ENCODE peak calls at places on chromosomes 16 and 17, in four cellular contexts. One of them, this sample, is unnamed.

GRCh38 chr17:78474631-78475146 is 96.2 kb downstream of the PGS1 start:
- DNase-seq in ascending aorta: no peak
- DNase-seq in HCT116: no peak
- DNase-seq in Peyer's patch: peak
- DNase-seq in this sample: no peak

GRCh38 chr17:36524428-36524876 is 10.2 kb downstream of the MYO19 start:
- DNase-seq in ascending aorta: no peak
- DNase-seq in HCT116: no peak
- DNase-seq in Peyer's patch: no peak
- DNase-seq in this sample: no peak

GRCh38 chr16:9364721-9365693 is 273.6 kb downstream of the HAPSTR1 start:
- DNase-seq in ascending aorta: peak
- DNase-seq in HCT116: no peak
- DNase-seq in Peyer's patch: peak
- DNase-seq in this sample: peak

GRCh38 chr17:73348018-73348823 is 36.4 kb upstream of the CDC42EP4 start:
- DNase-seq in ascending aorta: no peak
- DNase-seq in HCT116: no peak
- DNase-seq in Peyer's patch: no peak
- DNase-seq in this sample: no peak

GRCh38 chr17:60393840-60394529 is 2.1 kb upstream of the USP32 start:
- DNase-seq in ascending aorta: no peak
- DNase-seq in HCT116: no peak
- DNase-seq in Peyer's patch: no peak
- DNase-seq in this sample: no peak

GRCh38 chr16:24463196-24463945 is 76.0 kb upstream of the RBBP6 start:
- DNase-seq in ascending aorta: no peak
- DNase-seq in HCT116: no peak
- DNase-seq in Peyer's patch: no peak
- DNase-seq in this sample: no peak

GRCh38 chr17:527247-527646 is 174.6 kb upstream of the RPH3AL start:
- DNase-seq in ascending aorta: no peak
- DNase-seq in HCT116: no peak
- DNase-seq in Peyer's patch: no peak
- DNase-seq in this sample: no peak

GRCh38 chr17:79205688-79206205 is 131.1 kb downstream of the ENGASE start:
- DNase-seq in ascending aorta: no peak
- DNase-seq in HCT116: no peak
- DNase-seq in Peyer's patch: no peak
- DNase-seq in this sample: no peak

GRCh38 chr16:21302898-21303528 is 24.9 kb upstream of the CRYM start:
- DNase-seq in ascending aorta: no peak
- DNase-seq in HCT116: peak
- DNase-seq in Peyer's patch: peak
- DNase-seq in this sample: no peak

GRCh38 chr17:4968166-4968915 is 724 bp upstream of the SPAG7 start:
- DNase-seq in ascending aorta: no peak
- DNase-seq in HCT116: no peak
- DNase-seq in Peyer's patch: no peak
- DNase-seq in this sample: peak

GRCh38 chr16:4936991-4937781 is at the start of gene PPL:
- DNase-seq in ascending aorta: no peak
- DNase-seq in HCT116: peak
- DNase-seq in Peyer's patch: peak
- DNase-seq in this sample: peak

GRCh38 chr16:3349175-3349574 is 6.5 kb upstream of the OR2C1 start:
- DNase-seq in ascending aorta: no peak
- DNase-seq in HCT116: no peak
- DNase-seq in Peyer's patch: no peak
- DNase-seq in this sample: no peak

GRCh38 chr17:65093930-65094329 is 37.4 kb upstream of the GNA13 start:
- DNase-seq in ascending aorta: no peak
- DNase-seq in HCT116: no peak
- DNase-seq in Peyer's patch: no peak
- DNase-seq in this sample: no peak

GRCh38 chr16:74724820-74725549 is 24.3 kb upstream of the MLKL start:
- DNase-seq in ascending aorta: no peak
- DNase-seq in HCT116: no peak
- DNase-seq in Peyer's patch: peak
- DNase-seq in this sample: no peak

GRCh38 chr17:42131971-42132370 is 9.4 kb downstream of the HSPB9 start:
- DNase-seq in ascending aorta: no peak
- DNase-seq in HCT116: no peak
- DNase-seq in Peyer's patch: no peak
- DNase-seq in this sample: no peak

GRCh38 chr16:24151482-24151939 is 104.6 kb upstream of the CACNG3 start:
- DNase-seq in ascending aorta: no peak
- DNase-seq in HCT116: no peak
- DNase-seq in Peyer's patch: no peak
- DNase-seq in this sample: no peak

GRCh38 chr16:50245417-50246298 is 20.7 kb upstream of the ADCY7 start:
- DNase-seq in ascending aorta: no peak
- DNase-seq in HCT116: peak
- DNase-seq in Peyer's patch: peak
- DNase-seq in this sample: no peak

GRCh38 chr16:10601444-10602401 is 21.3 kb upstream of the EMP2 start:
- DNase-seq in ascending aorta: no peak
- DNase-seq in HCT116: no peak
- DNase-seq in Peyer's patch: peak
- DNase-seq in this sample: no peak

GRCh38 chr17:53724726-53725125 is 98.0 kb upstream of the KIF2B start:
- DNase-seq in ascending aorta: no peak
- DNase-seq in HCT116: no peak
- DNase-seq in Peyer's patch: no peak
- DNase-seq in this sample: no peak

GRCh38 chr16:87742781-87743490 is 22.9 kb downstream of the KLHDC4 start:
- DNase-seq in ascending aorta: no peak
- DNase-seq in HCT116: no peak
- DNase-seq in Peyer's patch: no peak
- DNase-seq in this sample: no peak

GRCh38 chr16:80804451-80805383 is at the start of gene CDYL2:
- DNase-seq in ascending aorta: no peak
- DNase-seq in HCT116: no peak
- DNase-seq in Peyer's patch: peak
- DNase-seq in this sample: peak

GRCh38 chr16:30351586-30352419 is 3.3 kb downstream of the CD2BP2 start:
- DNase-seq in ascending aorta: peak
- DNase-seq in HCT116: peak
- DNase-seq in Peyer's patch: peak
- DNase-seq in this sample: peak

GRCh38 chr17:76993636-76994035 is 125.4 kb downstream of the MGAT5B start:
- DNase-seq in ascending aorta: no peak
- DNase-seq in HCT116: no peak
- DNase-seq in Peyer's patch: no peak
- DNase-seq in this sample: no peak

GRCh38 chr17:4592240-4593005 is 8.1 kb downstream of the SMTNL2 start:
- DNase-seq in ascending aorta: no peak
- DNase-seq in HCT116: no peak
- DNase-seq in Peyer's patch: no peak
- DNase-seq in this sample: no peak

GRCh38 chr17:49074851-49075540 is 57.6 kb upstream of the B4GALNT2 start:
- DNase-seq in ascending aorta: no peak
- DNase-seq in HCT116: no peak
- DNase-seq in Peyer's patch: no peak
- DNase-seq in this sample: no peak

GRCh38 chr17:77840156-77840555 is 118.3 kb upstream of the TNRC6C start:
- DNase-seq in ascending aorta: no peak
- DNase-seq in HCT116: no peak
- DNase-seq in Peyer's patch: peak
- DNase-seq in this sample: no peak

GRCh38 chr17:2076461-2076984 is 21.6 kb downstream of the HIC1 start:
- DNase-seq in ascending aorta: no peak
- DNase-seq in HCT116: no peak
- DNase-seq in Peyer's patch: no peak
- DNase-seq in this sample: no peak

GRCh38 chr16:56547120-56547948 is 17.5 kb upstream of the MT4 start:
- DNase-seq in ascending aorta: no peak
- DNase-seq in HCT116: no peak
- DNase-seq in Peyer's patch: no peak
- DNase-seq in this sample: no peak

GRCh38 chr17:14078027-14078426 is 8.7 kb downstream of the COX10 start:
- DNase-seq in ascending aorta: no peak
- DNase-seq in HCT116: no peak
- DNase-seq in Peyer's patch: no peak
- DNase-seq in this sample: no peak

GRCh38 chr17:76872221-76872873 is 4.1 kb downstream of the MGAT5B start:
- DNase-seq in ascending aorta: no peak
- DNase-seq in HCT116: peak
- DNase-seq in Peyer's patch: no peak
- DNase-seq in this sample: no peak

GRCh38 chr16:3780570-3780969 is 63.2 kb upstream of the TRAP1 start:
- DNase-seq in ascending aorta: no peak
- DNase-seq in HCT116: no peak
- DNase-seq in Peyer's patch: no peak
- DNase-seq in this sample: no peak

GRCh38 chr16:85451646-85452363 is 161.3 kb upstream of the GSE1 start:
- DNase-seq in ascending aorta: no peak
- DNase-seq in HCT116: no peak
- DNase-seq in Peyer's patch: no peak
- DNase-seq in this sample: no peak

GRCh38 chr16:68792465-68793324 is 50.6 kb upstream of the TANGO6 start:
- DNase-seq in ascending aorta: no peak
- DNase-seq in HCT116: no peak
- DNase-seq in Peyer's patch: peak
- DNase-seq in this sample: peak

GRCh38 chr16:68902376-68903345 is 59.3 kb downstream of the TANGO6 start:
- DNase-seq in ascending aorta: no peak
- DNase-seq in HCT116: peak
- DNase-seq in Peyer's patch: peak
- DNase-seq in this sample: no peak

GRCh38 chr17:20922128-20922670 is 120.6 kb downstream of the USP22 start:
- DNase-seq in ascending aorta: no peak
- DNase-seq in HCT116: no peak
- DNase-seq in Peyer's patch: no peak
- DNase-seq in this sample: no peak

GRCh38 chr17:44004077-44004760 is at the start of gene NAGS:
- DNase-seq in ascending aorta: no peak
- DNase-seq in HCT116: no peak
- DNase-seq in Peyer's patch: peak
- DNase-seq in this sample: peak

GRCh38 chr17:73401911-73402310 is 90.1 kb upstream of the CDC42EP4 start:
- DNase-seq in ascending aorta: no peak
- DNase-seq in HCT116: no peak
- DNase-seq in Peyer's patch: peak
- DNase-seq in this sample: no peak

GRCh38 chr17:62092784-62093183 is 27.7 kb upstream of the MED13 start:
- DNase-seq in ascending aorta: no peak
- DNase-seq in HCT116: no peak
- DNase-seq in Peyer's patch: no peak
- DNase-seq in this sample: no peak

GRCh38 chr17:63834431-63835166 is 7.1 kb upstream of the FTSJ3 start:
- DNase-seq in ascending aorta: no peak
- DNase-seq in HCT116: peak
- DNase-seq in Peyer's patch: peak
- DNase-seq in this sample: no peak

GRCh38 chr16:66266436-66267286 is 99.8 kb upstream of the CDH5 start:
- DNase-seq in ascending aorta: no peak
- DNase-seq in HCT116: no peak
- DNase-seq in Peyer's patch: peak
- DNase-seq in this sample: no peak
- H3K27ac ChIP-seq in ascending aorta: peak
- H3K27ac ChIP-seq in HCT116: no peak
- H3K27ac ChIP-seq in Peyer's patch: no peak
- H3K27ac ChIP-seq in this sample: no peak

GRCh38 chr16:25713785-25714570 is 22.2 kb downstream of the HS3ST4 start:
- DNase-seq in ascending aorta: no peak
- DNase-seq in HCT116: no peak
- DNase-seq in Peyer's patch: no peak
- DNase-seq in this sample: no peak
- H3K27ac ChIP-seq in ascending aorta: no peak
- H3K27ac ChIP-seq in HCT116: no peak
- H3K27ac ChIP-seq in Peyer's patch: no peak
- H3K27ac ChIP-seq in this sample: no peak

GRCh38 chr17:81889602-81890001 is 1.8 kb downstream of the ALYREF start:
- DNase-seq in ascending aorta: no peak
- DNase-seq in HCT116: no peak
- DNase-seq in Peyer's patch: no peak
- DNase-seq in this sample: no peak
- H3K27ac ChIP-seq in ascending aorta: no peak
- H3K27ac ChIP-seq in HCT116: peak
- H3K27ac ChIP-seq in Peyer's patch: no peak
- H3K27ac ChIP-seq in this sample: no peak

GRCh38 chr17:75227729-75228128 is 22.2 kb downstream of the NUP85 start:
- DNase-seq in ascending aorta: no peak
- DNase-seq in HCT116: no peak
- DNase-seq in Peyer's patch: no peak
- DNase-seq in this sample: no peak

GRCh38 chr17:75231071-75231470 is 25.6 kb downstream of the NUP85 start:
- DNase-seq in ascending aorta: no peak
- DNase-seq in HCT116: no peak
- DNase-seq in Peyer's patch: no peak
- DNase-seq in this sample: no peak

GRCh38 chr17:75228305-75228704 is 22.8 kb downstream of the NUP85 start:
- DNase-seq in ascending aorta: no peak
- DNase-seq in HCT116: no peak
- DNase-seq in Peyer's patch: no peak
- DNase-seq in this sample: no peak

GRCh38 chr17:75231741-75232464 is 26.4 kb downstream of the NUP85 start:
- DNase-seq in ascending aorta: no peak
- DNase-seq in HCT116: no peak
- DNase-seq in Peyer's patch: no peak
- DNase-seq in this sample: no peak

GRCh38 chr17:75228847-75229246 is 23.4 kb downstream of the NUP85 start:
- DNase-seq in ascending aorta: no peak
- DNase-seq in HCT116: no peak
- DNase-seq in Peyer's patch: no peak
- DNase-seq in this sample: no peak
- H3K27ac ChIP-seq in ascending aorta: no peak
- H3K27ac ChIP-seq in HCT116: no peak
- H3K27ac ChIP-seq in Peyer's patch: no peak
- H3K27ac ChIP-seq in this sample: peak

This sample was measured in pancreas.